ENCODE peak calls at places on chromosomes 2 and 18, in six cellular contexts. F is fibroblast of lung; A is PC-3; P is pancreas; S is CD4-positive, CD25-positive, alpha-beta regulatory T cell; Q is right cardiac atrium. V is an unnamed sample.
A peak's percentile ranks its signal among the peaks of the same experiment; 100 is the strongest.

GRCh38 chr2:8409461-8410260 is 272.2 kb upstream of the ID2 start:
- DNase-seq in F (peak; percentile 62), A (peak; percentile 59), P (no peak), S (no peak), Q (no peak), V (no peak)

GRCh38 chr2:20641123-20641985 is 9.5 kb downstream of the HS1BP3 start:
- DNase-seq in F (peak; percentile 43), A (peak; percentile 29), P (no peak), S (no peak), Q (peak; percentile 61), V (peak; percentile 53)

GRCh38 chr2:20454036-20454981 is 7.4 kb downstream of the RHOB start:
- DNase-seq in F (no peak), A (no peak), P (no peak), S (no peak), Q (no peak), V (peak; percentile 14)

GRCh38 chr2:196063773-196064172 is 4.9 kb downstream of the DNAH7 start:
- DNase-seq in F (no peak), A (no peak), P (no peak), S (no peak), Q (no peak), V (no peak)

GRCh38 chr2:105584437-105585010 is 160.2 kb upstream of the NCK2 start:
- DNase-seq in F (no peak), A (peak; percentile 21), P (no peak), S (peak; percentile 15), Q (no peak), V (no peak)

GRCh38 chr2:126999342-126999741 is 100.7 kb downstream of the TEX51 start:
- DNase-seq in F (no peak), A (no peak), P (no peak), S (no peak), Q (no peak), V (no peak)

GRCh38 chr2:237097911-237098702 is 12.4 kb downstream of the COPS8 start:
- DNase-seq in F (peak; percentile 96), A (peak; percentile 95), P (no peak), S (no peak), Q (no peak), V (no peak)

GRCh38 chr18:78875268-78875997 is 104.2 kb upstream of the SALL3 start:
- DNase-seq in F (no peak), A (peak; percentile 39), P (peak; percentile 28), S (peak; percentile 23), Q (no peak), V (no peak)

GRCh38 chr18:22828171-22828570 is 105.0 kb upstream of the RBBP8 start:
- DNase-seq in F (no peak), A (peak; percentile 92), P (no peak), S (no peak), Q (no peak), V (no peak)

GRCh38 chr2:88831792-88832248 is 140.3 kb downstream of the RPIA start:
- DNase-seq in F (peak; percentile 9), A (peak; percentile 25), P (peak; percentile 35), S (peak; percentile 58), Q (peak; percentile 66), V (peak; percentile 84)

GRCh38 chr2:239818086-239818485 is 207.1 kb downstream of the NDUFA10 start:
- DNase-seq in F (no peak), A (no peak), P (no peak), S (no peak), Q (no peak), V (no peak)

GRCh38 chr2:21819475-21819874 is 695.7 kb downstream of the TDRD15 start:
- DNase-seq in F (peak; percentile 81), A (no peak), P (no peak), S (no peak), Q (no peak), V (no peak)

GRCh38 chr2:8121826-8122505 is 559.9 kb upstream of the ID2 start:
- DNase-seq in F (no peak), A (no peak), P (no peak), S (no peak), Q (peak; percentile 72), V (no peak)

GRCh38 chr2:85741211-85741610 is 12.6 kb upstream of the ATOH8 start:
- DNase-seq in F (no peak), A (no peak), P (no peak), S (no peak), Q (peak; percentile 84), V (peak; percentile 54)
- H3K4me1 ChIP-seq in F (peaks cover 51% of the 10 kb centered on the region), A (peaks cover 18% of the 10 kb centered on the region), P (peaks cover 20% of the 10 kb centered on the region), S (no peaks in the 10 kb centered on the region), Q (peaks cover 42% of the 10 kb centered on the region), V (peaks cover 52% of the 10 kb centered on the region)

GRCh38 chr2:235201796-235202195 is 250.0 kb downstream of the SH3BP4 start:
- DNase-seq in F (no peak), A (no peak), P (no peak), S (no peak), Q (no peak), V (no peak)
- H3K27me3 ChIP-seq in F (peaks cover under 1% of the 10 kb centered on the region), A (no peaks in the 10 kb centered on the region), P (no peaks in the 10 kb centered on the region), S (no peaks in the 10 kb centered on the region), Q (no peaks in the 10 kb centered on the region), V (no peaks in the 10 kb centered on the region)

GRCh38 chr2:177252808-177253531 is 11.6 kb downstream of the NFE2L2 start:
- DNase-seq in F (no peak), A (no peak), P (no peak), S (peak; percentile 38), Q (no peak), V (no peak)
- H3K4me1 ChIP-seq in F (peaks cover 18% of the 10 kb centered on the region), A (peaks cover 15% of the 10 kb centered on the region), P (peaks cover 49% of the 10 kb centered on the region), S (peaks cover 79% of the 10 kb centered on the region), Q (peaks cover 41% of the 10 kb centered on the region), V (peaks cover 39% of the 10 kb centered on the region)

GRCh38 chr2:134706587-134707329 is 12.0 kb downstream of the TMEM163 start:
- DNase-seq in F (no peak), A (peak; percentile 55), P (no peak), S (no peak), Q (no peak), V (no peak)
- H3K27me3 ChIP-seq in F (no peaks in the 10 kb centered on the region), A (no peaks in the 10 kb centered on the region), P (no peaks in the 10 kb centered on the region), S (peaks cover 16% of the 10 kb centered on the region), Q (no peaks in the 10 kb centered on the region), V (no peaks in the 10 kb centered on the region)

GRCh38 chr2:223311889-223312288 is 259.9 kb downstream of the KCNE4 start:
- DNase-seq in F (no peak), A (no peak), P (no peak), S (no peak), Q (no peak), V (no peak)
- H3K4me1 ChIP-seq in F (no peaks in the 10 kb centered on the region), A (no peaks in the 10 kb centered on the region), P (no peaks in the 10 kb centered on the region), S (no peaks in the 10 kb centered on the region), Q (no peaks in the 10 kb centered on the region), V (no peaks in the 10 kb centered on the region)

DNA sequence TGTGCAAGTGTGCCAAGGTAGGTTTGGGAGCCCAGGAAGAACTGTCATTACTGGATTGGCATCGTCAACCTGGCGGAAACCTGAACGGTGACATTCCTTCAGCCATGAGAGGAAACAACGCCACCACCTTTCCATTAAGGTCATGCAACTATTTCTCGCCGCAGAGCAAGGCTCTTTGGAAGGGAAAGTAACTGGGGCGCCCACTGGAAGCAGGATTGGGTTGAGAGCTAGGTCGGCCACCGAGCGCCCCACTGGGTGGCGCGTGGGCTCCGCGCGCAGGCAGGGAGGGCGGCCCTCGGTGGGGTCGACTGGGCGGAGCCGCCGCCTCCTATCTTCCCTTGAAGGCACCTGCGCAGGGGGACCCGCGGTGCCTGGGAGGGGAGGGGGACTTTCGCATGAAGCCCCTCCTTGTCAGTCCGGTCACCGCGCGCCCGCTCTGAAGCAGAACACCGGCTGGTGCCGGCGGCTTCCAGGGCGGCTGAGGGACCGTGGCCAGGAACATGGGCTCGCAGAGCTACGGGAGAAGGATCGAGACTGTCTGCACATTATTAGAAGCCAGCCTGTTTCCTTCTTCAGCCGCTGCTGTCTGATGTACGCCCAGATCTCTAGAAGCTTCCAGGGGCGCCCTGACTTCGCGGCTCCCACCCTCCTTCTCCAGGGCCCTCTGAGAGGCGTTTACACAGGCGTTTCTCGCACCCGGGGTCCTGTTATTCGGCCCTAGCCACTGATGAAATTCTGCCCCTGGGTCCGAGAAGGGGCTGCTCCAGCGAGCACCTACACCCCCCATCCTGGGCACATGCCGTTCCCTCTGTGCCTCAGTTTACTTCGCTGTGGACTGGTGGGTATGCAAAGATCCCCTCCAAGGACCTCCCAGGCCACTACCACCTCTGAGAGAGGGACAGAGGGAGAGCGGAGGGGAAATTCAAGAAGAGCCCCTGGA is 27.3 kb upstream of the MAL start:
- DNase-seq in F (no peak), A (no peak), P (no peak), S (no peak), Q (no peak), V (peak; percentile 28)
- H3K27me3 ChIP-seq in F (peaks cover 3% of the 10 kb centered on the region), A (peaks cover 28% of the 10 kb centered on the region), P (no peaks in the 10 kb centered on the region), S (no peaks in the 10 kb centered on the region), Q (no peaks in the 10 kb centered on the region), V (peaks cover 34% of the 10 kb centered on the region)

GRCh38 chr18:74395630-74396251 is 61.4 kb downstream of the DIPK1C start:
- DNase-seq in F (no peak), A (no peak), P (no peak), S (no peak), Q (no peak), V (no peak)
- H3K4me1 ChIP-seq in F (no peaks in the 10 kb centered on the region), A (no peaks in the 10 kb centered on the region), P (peaks cover 3% of the 10 kb centered on the region), S (no peaks in the 10 kb centered on the region), Q (peaks cover 2% of the 10 kb centered on the region), V (peaks cover 37% of the 10 kb centered on the region)

V was measured in left lung.